ENCODE peak calls at places on chromosomes 2 and 18, in six cellular contexts. M, R, T, O, E and Q are unnamed samples.

GRCh38 chr2:157500334-157500733 is 56.4 kb upstream of the CYTIP start:
- DNase-seq in O (no peak), M (no peak), R (no peak), E (no peak), T (no peak), Q (no peak)

GRCh38 chr2:224778474-224778877 is 62.3 kb upstream of the CCDC195 start:
- DNase-seq in T (peak), M (peak), R (peak), E (peak), O (peak), Q (peak)

GRCh38 chr2:70688427-70688826 is 79.6 kb downstream of the ADD2 start:
- DNase-seq in E (no peak), T (no peak), M (no peak), R (no peak), O (no peak), Q (no peak)

GRCh38 chr2:109601693-109602250 is 12.0 kb downstream of the SEPTIN10 start:
- DNase-seq in T (no peak), R (peak), O (no peak), M (no peak), E (no peak), Q (no peak)

GRCh38 chr2:200694071-200694470 is 108.3 kb downstream of the AOX1 start:
- DNase-seq in R (no peak), T (no peak), E (peak), M (no peak), O (no peak), Q (no peak)

GRCh38 chr2:17976871-17977746 is 98.6 kb downstream of the KCNS3 start:
- DNase-seq in E (peak), M (peak), T (no peak), O (no peak), R (no peak), Q (no peak)

GRCh38 chr2:220579452-220579851 is 952.0 kb downstream of the SLC4A3 start:
- DNase-seq in R (no peak), M (no peak), T (no peak), E (no peak), O (no peak), Q (no peak)

GRCh38 chr2:126915903-126916302 is 17.2 kb downstream of the TEX51 start:
- DNase-seq in T (no peak), E (no peak), O (no peak), R (peak), M (no peak), Q (no peak)

GRCh38 chr2:54514819-54515569 is 58.9 kb downstream of the SPTBN1 start:
- DNase-seq in R (no peak), E (no peak), T (no peak), O (no peak), M (peak), Q (no peak)

GRCh38 chr18:8797206-8797605 is 91.8 kb downstream of the MTCL1 start:
- DNase-seq in E (peak), M (peak), R (no peak), O (no peak), T (no peak), Q (no peak)

GRCh38 chr2:128558895-128559532 is 240.3 kb upstream of the HS6ST1 start:
- DNase-seq in O (no peak), E (no peak), T (peak), R (peak), M (no peak), Q (no peak)

GRCh38 chr18:54769526-54770464 is 58.5 kb upstream of the RAB27B start:
- DNase-seq in T (no peak), M (no peak), R (no peak), O (no peak), E (no peak), Q (no peak)

GRCh38 chr2:48104418-48104817 is 198.1 kb upstream of the FBXO11 start:
- DNase-seq in E (no peak), O (no peak), R (no peak), T (no peak), M (no peak), Q (no peak)

GRCh38 chr2:11393711-11394236 is 49.3 kb upstream of the ROCK2 start:
- DNase-seq in R (no peak), O (no peak), M (no peak), T (no peak), E (no peak), Q (no peak)

GRCh38 chr2:216188956-216189355 is 79.8 kb downstream of the XRCC5 start:
- DNase-seq in O (no peak), E (no peak), R (no peak), M (peak), T (no peak), Q (no peak)

GRCh38 chr2:130347220-130347925 is 4.7 kb downstream of the IMP4 start:
- DNase-seq in O (no peak), T (no peak), R (no peak), M (no peak), E (no peak), Q (no peak)

GRCh38 chr2:86441789-86442641 is 844 bp downstream of the KDM3A start:
- DNase-seq in T (peak), R (peak), E (peak), O (peak), M (peak), Q (no peak)

GRCh38 chr2:240929364-240930095 is 23.4 kb downstream of the CROCC2 start:
- DNase-seq in O (peak), M (no peak), T (peak), E (no peak), R (peak), Q (peak)

GRCh38 chr2:15666776-15667578 is 75.3 kb downstream of the DDX1 start:
- DNase-seq in T (no peak), E (no peak), M (peak), R (no peak), O (no peak), Q (no peak)

GRCh38 chr18:55096261-55097026 is 137.2 kb upstream of the CCDC68 start:
- DNase-seq in O (peak), T (peak), E (no peak), M (peak), R (no peak), Q (no peak)

GRCh38 chr2:158723921-158724802 is 71.0 kb upstream of the DAPL1 start:
- DNase-seq in M (peak), O (peak), T (no peak), E (peak), R (no peak), Q (no peak)

GRCh38 chr2:70041666-70042065 is 45.6 kb upstream of the PCBP1 start:
- DNase-seq in M (no peak), O (no peak), R (no peak), E (no peak), T (no peak), Q (no peak)

GRCh38 chr18:63016270-63016669 is 300.9 kb downstream of the PHLPP1 start:
- DNase-seq in O (peak), E (peak), M (peak), R (peak), T (peak), Q (no peak)

GRCh38 chr2:168699834-168700417 is 102.5 kb upstream of the NOSTRIN start:
- DNase-seq in R (peak), M (no peak), E (no peak), T (peak), O (no peak), Q (peak)

GRCh38 chr2:152352616-152353015 is 17.6 kb downstream of the FMNL2 start:
- DNase-seq in O (no peak), M (no peak), E (no peak), R (no peak), T (no peak), Q (no peak)

GRCh38 chr18:23134780-23135678 is at the start of gene CABLES1:
- DNase-seq in O (peak), T (peak), M (peak), R (peak), E (peak), Q (no peak)

GRCh38 chr2:19312949-19313348 is 45.5 kb downstream of the OSR1 start:
- DNase-seq in R (no peak), E (no peak), T (peak), O (no peak), M (peak), Q (no peak)
- TF ChIP-seq CTCF in R (no peak), E (peak), T (peak), O (no peak), M (peak), Q (no peak)

GRCh38 chr2:229586746-229587705 is 127.3 kb downstream of the DNER start:
- DNase-seq in M (peak), O (peak), E (peak), R (peak), T (peak), Q (peak)
- TF ChIP-seq CTCF in M (peak), O (peak), E (peak), R (peak), T (peak), Q (no peak)

GRCh38 chr2:79223539-79223938 is 64.0 kb upstream of the REG3A start:
- DNase-seq in T (no peak), O (no peak), R (no peak), M (no peak), E (no peak), Q (no peak)
- TF ChIP-seq CTCF in T (no peak), O (no peak), R (no peak), M (no peak), E (no peak), Q (no peak)

GRCh38 chr2:120289221-120289906 is 36.7 kb downstream of the RALB start:
- DNase-seq in M (no peak), R (no peak), O (no peak), T (no peak), E (no peak), Q (no peak)
- TF ChIP-seq CTCF in M (peak), R (no peak), O (no peak), T (no peak), E (no peak), Q (no peak)

DNA sequence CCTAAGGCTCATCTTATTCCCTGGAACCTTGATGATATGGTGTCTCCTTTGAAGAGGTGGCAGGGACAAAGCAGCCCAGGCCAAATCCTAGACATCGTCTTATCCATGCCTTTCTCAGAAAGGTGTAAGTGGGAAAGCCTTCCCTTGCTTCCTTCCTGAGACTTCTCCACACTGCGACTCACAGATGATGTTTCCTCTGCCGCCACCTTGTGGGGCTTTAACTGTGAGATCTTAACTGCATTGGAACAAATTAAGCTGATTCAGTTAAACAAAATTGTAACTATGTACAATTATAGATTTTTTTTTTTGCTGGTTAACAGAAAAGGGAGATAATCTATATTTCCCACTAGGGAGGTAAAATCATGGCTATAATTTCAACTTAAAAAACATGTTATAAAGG is 10.0 kb upstream of the GCA start:
- DNase-seq in T (no peak), E (no peak), R (no peak), O (peak), M (peak), Q (no peak)
- TF ChIP-seq CTCF in T (no peak), E (peak), R (no peak), O (peak), M (peak), Q (no peak)

DNA sequence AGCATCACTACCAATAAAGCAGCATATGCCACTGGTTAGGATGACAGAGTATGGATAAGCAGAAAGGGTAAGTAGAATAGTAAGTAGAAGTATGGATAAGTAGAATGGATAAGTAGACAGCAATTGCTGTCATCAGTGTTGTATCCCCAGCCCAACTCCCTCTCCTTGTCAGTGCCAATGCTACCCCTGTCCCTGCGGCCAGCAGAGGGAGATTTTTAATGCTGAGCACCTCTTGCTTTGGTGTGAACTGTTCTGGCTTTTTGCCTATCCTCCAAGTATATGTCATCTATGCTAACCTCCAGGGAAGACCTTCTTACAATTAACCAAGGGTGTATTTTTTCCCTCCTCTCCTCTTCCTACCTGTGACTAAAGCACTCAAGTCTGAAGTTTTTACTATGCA is 136.7 kb upstream of the SPHKAP start:
- DNase-seq in T (peak), M (peak), R (no peak), E (peak), O (peak), Q (no peak)
- TF ChIP-seq CTCF in T (peak), M (peak), R (peak), E (peak), O (peak), Q (no peak)